ENCODE peak calls at places on chromosome 4, in six cellular contexts. O is SK-N-SH, Q is heart left ventricle, C is Peyer's patch, N is tibial nerve, M is adipocyte. R is an unnamed sample.

GRCh38 chr4:95506264-95506663 is 42.5 kb downstream of the UNC5C start:
- DNase-seq in O (no peak), Q (no peak), C (no peak), N (no peak), M (no peak), R (no peak)

GRCh38 chr4:182478475-182478874 is 235.3 kb downstream of the TENM3 start:
- DNase-seq in O (peak; percentile 51), Q (no peak), C (no peak), N (no peak), M (peak; percentile 90), R (peak; percentile 30)

GRCh38 chr4:17866790-17867189 is 56.0 kb downstream of the NCAPG start:
- DNase-seq in O (no peak), Q (no peak), C (no peak), N (no peak), M (no peak), R (no peak)

GRCh38 chr4:78951862-78952472 is 12.7 kb upstream of the PAQR3 start:
- DNase-seq in O (peak; percentile 30), Q (peak; percentile 18), C (no peak), N (no peak), M (peak; percentile 80), R (no peak)

GRCh38 chr4:127250577-127250976 is 382.2 kb upstream of the INTU start:
- DNase-seq in O (no peak), Q (no peak), C (no peak), N (no peak), M (no peak), R (no peak)

GRCh38 chr4:139532951-139533350 is 23.1 kb downstream of the SETD7 start:
- DNase-seq in O (no peak), Q (no peak), C (no peak), N (no peak), M (no peak), R (no peak)

GRCh38 chr4:16783119-16783518 is 115.3 kb downstream of the LDB2 start:
- DNase-seq in O (no peak), Q (no peak), C (no peak), N (no peak), M (no peak), R (no peak)

GRCh38 chr4:140952709-140953108 is 180.6 kb downstream of the RNF150 start:
- DNase-seq in O (no peak), Q (no peak), C (no peak), N (no peak), M (peak; percentile 53), R (no peak)

GRCh38 chr4:174449152-174449551 is 73.1 kb downstream of the HPGD start:
- DNase-seq in O (no peak), Q (no peak), C (no peak), N (no peak), M (no peak), R (no peak)

GRCh38 chr4:54277691-54278090 is 48.6 kb downstream of the PDGFRA start:
- DNase-seq in O (no peak), Q (no peak), C (no peak), N (no peak), M (peak; percentile 49), R (no peak)

GRCh38 chr4:151218343-151218742 is 58.6 kb upstream of the PRSS48 start:
- DNase-seq in O (no peak), Q (no peak), C (no peak), N (no peak), M (peak; percentile 41), R (no peak)

GRCh38 chr4:38243385-38244053 is 283.3 kb downstream of the PTTG2 start:
- DNase-seq in O (no peak), Q (no peak), C (no peak), N (no peak), M (no peak), R (no peak)

GRCh38 chr4:112005027-112005426 is 140.2 kb upstream of the FAM241A start:
- DNase-seq in O (no peak), Q (no peak), C (no peak), N (no peak), M (no peak), R (no peak)

GRCh38 chr4:166143227-166143626 is 270.2 kb downstream of the TLL1 start:
- DNase-seq in O (no peak), Q (no peak), C (no peak), N (no peak), M (no peak), R (no peak)

GRCh38 chr4:14607578-14607977 is 394.7 kb upstream of the CPEB2 start:
- DNase-seq in O (no peak), Q (no peak), C (no peak), N (no peak), M (peak; percentile 42), R (no peak)

GRCh38 chr4:7083597-7084563 is 16.0 kb upstream of the GRPEL1 start:
- DNase-seq in O (no peak), Q (no peak), C (no peak), N (no peak), M (no peak), R (no peak)
- H3K4me3 ChIP-seq in O (no peak overlapping the region), Q (peak overlapping the region; percentile 39), C (peak overlapping the region; percentile 39), N (no peak overlapping the region), M (peak overlapping the region; percentile 19), R (no peak overlapping the region)

GRCh38 chr4:1796486-1797204 is 3.6 kb downstream of the FGFR3 start:
- DNase-seq in O (no peak), Q (no peak), C (no peak), N (no peak), M (no peak), R (no peak)
- H3K4me3 ChIP-seq in O (no peak overlapping the region), Q (no peak overlapping the region), C (peak overlapping the region; percentile 88), N (no peak overlapping the region), M (no peak overlapping the region), R (no peak overlapping the region)

DNA sequence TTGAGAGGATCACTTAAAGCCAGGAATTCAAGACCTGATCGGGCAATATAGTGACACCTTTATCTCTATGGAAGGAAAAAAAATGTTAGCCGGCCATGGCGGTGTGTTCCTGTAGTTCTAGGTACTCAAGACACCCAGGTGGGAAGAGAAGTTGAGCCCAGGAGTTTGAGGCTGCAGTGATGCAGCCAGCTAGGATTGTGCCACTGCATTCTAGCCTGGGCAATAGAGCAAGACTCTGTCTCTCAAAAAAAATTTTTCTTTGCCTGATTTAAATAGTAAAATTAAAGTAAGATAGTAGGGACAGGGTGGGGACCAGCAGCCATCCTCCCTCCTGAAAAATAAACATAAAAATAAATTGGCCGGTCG is 16.9 kb upstream of the FAM47E start:
- DNase-seq in O (no peak), Q (no peak), C (no peak), N (no peak), M (no peak), R (no peak)
- H3K4me3 ChIP-seq in O (peak overlapping the region; percentile 54), Q (no peak overlapping the region), C (no peak overlapping the region), N (no peak overlapping the region), M (no peak overlapping the region), R (no peak overlapping the region)

DNA sequence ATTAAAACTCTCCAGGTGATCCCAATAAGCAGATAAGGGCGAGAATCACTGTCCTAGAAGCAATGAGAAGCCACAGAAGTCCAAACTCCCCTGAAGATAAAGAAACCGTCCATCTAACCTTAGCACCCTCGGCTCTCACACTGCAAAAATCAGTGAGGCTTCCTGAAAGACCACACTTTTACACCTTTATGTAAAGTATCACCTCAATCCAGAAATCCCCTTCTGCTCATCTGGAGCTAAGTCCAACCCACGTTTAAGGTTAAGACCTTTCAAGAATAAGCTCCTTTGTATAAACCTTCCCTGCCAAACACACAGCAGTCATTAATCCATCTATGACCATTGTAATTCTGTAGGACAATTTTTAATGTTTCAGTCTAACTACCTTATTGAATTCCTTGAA is 41.7 kb downstream of the LIN54 start:
- DNase-seq in O (no peak), Q (no peak), C (no peak), N (no peak), M (no peak), R (no peak)
- H3K4me3 ChIP-seq in O (no peak overlapping the region), Q (no peak overlapping the region), C (no peak overlapping the region), N (no peak overlapping the region), M (no peak overlapping the region), R (no peak overlapping the region)

GRCh38 chr4:76305971-76306881 is at the start of gene STBD1:
- DNase-seq in O (peak; percentile 86), Q (peak; percentile 80), C (peak; percentile 93), N (peak; percentile 26), M (peak; percentile 85), R (peak; percentile 93)
- H3K4me3 ChIP-seq in O (peak within 1 kb of the TSS; percentile 92), Q (peak within 1 kb of the TSS; percentile 84), C (peak within 1 kb of the TSS; percentile 73), N (peak within 1 kb of the TSS; percentile 48), M (peak within 1 kb of the TSS; percentile 97), R (peak within 1 kb of the TSS; percentile 77)

GRCh38 chr4:5893591-5893990 is 705 bp upstream of the CRMP1 start:
- DNase-seq in O (no peak), Q (no peak), C (no peak), N (no peak), M (no peak), R (peak; percentile 39)

GRCh38 chr4:5892321-5893012 is 419 bp downstream of the CRMP1 start:
- DNase-seq in O (peak; percentile 68), Q (no peak), C (no peak), N (no peak), M (no peak), R (peak; percentile 78)

GRCh38 chr4:5891563-5892320 is 1.1 kb downstream of the CRMP1 start:
- DNase-seq in O (peak; percentile 43), Q (no peak), C (no peak), N (no peak), M (no peak), R (peak; percentile 64)

GRCh38 chr4:5894266-5894665 is 1.4 kb upstream of the CRMP1 start:
- DNase-seq in O (no peak), Q (no peak), C (no peak), N (no peak), M (no peak), R (no peak)

GRCh38 chr4:5893013-5893580 is at the start of gene CRMP1:
- DNase-seq in O (peak; percentile 97), Q (no peak), C (no peak), N (no peak), M (peak; percentile 8), R (peak; percentile 99)
- H3K4me3 ChIP-seq in O (peak within 1 kb of the TSS; percentile 49), Q (peak within 1 kb of the TSS; percentile 17), C (no peak within 1 kb of the TSS), N (no peak within 1 kb of the TSS), M (no peak within 1 kb of the TSS), R (peak within 1 kb of the TSS; percentile 31)

R was measured in H7.